ENCODE peak calls at places on chromosomes 6 and 20, in five cellular contexts. B is GM06990; J is pancreas; R is IMR-90; G is CD8-positive, alpha-beta T cell. S is an unnamed sample.

GRCh38 chr6:132190815-132191175 is 210.5 kb downstream of the MOXD1 start:
- DNase-seq in B (no peak), J (no peak), R (peak), G (no peak), S (no peak)

GRCh38 chr20:49045440-49046086 is 549 bp upstream of the CSE1L start:
- DNase-seq in B (no peak), J (no peak), R (peak), G (no peak), S (peak)

GRCh38 chr20:41029150-41029872 is 689 bp downstream of the TOP1 start:
- DNase-seq in B (peak), J (peak), R (no peak), G (peak), S (peak)

GRCh38 chr6:34362909-34363713 is 29.4 kb downstream of the NUDT3 start:
- DNase-seq in B (peak), J (no peak), R (no peak), G (no peak), S (peak)

GRCh38 chr20:33793011-33793931 is 17.9 kb upstream of the CHMP4B start:
- DNase-seq in B (peak), J (no peak), R (peak), G (no peak), S (no peak)

GRCh38 chr6:129749749-129750120 is 39.8 kb upstream of the ARHGAP18 start:
- DNase-seq in B (no peak), J (no peak), R (peak), G (no peak), S (no peak)

GRCh38 chr6:43911625-43912577 is 141.9 kb downstream of the VEGFA start:
- DNase-seq in B (no peak), J (peak), R (no peak), G (no peak), S (no peak)

GRCh38 chr6:166786704-166787293 is 159.7 kb upstream of the RPS6KA2 start:
- DNase-seq in B (no peak), J (no peak), R (peak), G (no peak), S (peak)

GRCh38 chr6:87029711-87030314 is 65.1 kb downstream of the CGA start:
- DNase-seq in B (no peak), J (no peak), R (peak), G (no peak), S (peak)

DNA sequence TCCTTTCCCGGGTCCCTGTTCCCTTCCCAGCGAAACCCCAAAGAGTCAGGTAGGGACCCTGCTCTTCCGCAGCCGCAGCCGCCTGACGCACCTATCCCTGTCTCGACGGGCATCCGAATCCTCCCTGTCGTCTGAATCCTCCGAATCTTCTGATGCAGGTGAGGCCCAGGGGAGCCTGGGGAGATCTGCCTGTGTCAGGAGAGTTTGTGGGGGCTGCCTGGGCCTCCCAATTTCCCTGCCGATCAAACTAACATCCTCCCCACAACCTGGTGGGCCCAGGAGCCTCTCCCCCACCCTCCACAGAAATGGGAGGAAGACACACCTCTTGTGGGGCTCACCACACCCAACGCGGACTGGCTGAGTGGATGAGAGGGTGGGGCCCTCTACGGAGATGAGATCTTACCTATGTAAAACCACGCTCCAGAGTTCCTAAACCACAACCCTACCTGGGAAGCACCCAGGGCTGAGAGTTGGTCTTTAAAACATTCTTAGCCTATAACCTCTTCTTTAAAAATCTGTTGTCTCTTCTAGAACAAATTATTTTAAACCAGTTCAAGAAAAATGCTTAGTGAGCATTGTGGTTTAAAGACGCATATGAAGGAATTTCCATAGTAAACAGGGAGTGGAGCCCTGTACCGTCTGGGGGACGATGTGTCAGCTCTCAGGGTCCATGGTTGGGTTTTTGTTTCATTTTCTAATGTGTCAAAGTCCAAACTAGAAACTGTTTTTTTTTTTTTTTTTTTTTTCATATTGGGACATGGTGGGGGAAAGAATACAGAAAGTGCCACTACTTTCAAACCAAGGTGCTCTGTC is 1.7 kb downstream of the CDC25B start:
- DNase-seq in B (no peak), J (no peak), R (peak), G (no peak), S (peak)
- TF ChIP-seq CTCF in B (no peak), J (no peak), R (no peak), G (no peak), S (no peak)

DNA sequence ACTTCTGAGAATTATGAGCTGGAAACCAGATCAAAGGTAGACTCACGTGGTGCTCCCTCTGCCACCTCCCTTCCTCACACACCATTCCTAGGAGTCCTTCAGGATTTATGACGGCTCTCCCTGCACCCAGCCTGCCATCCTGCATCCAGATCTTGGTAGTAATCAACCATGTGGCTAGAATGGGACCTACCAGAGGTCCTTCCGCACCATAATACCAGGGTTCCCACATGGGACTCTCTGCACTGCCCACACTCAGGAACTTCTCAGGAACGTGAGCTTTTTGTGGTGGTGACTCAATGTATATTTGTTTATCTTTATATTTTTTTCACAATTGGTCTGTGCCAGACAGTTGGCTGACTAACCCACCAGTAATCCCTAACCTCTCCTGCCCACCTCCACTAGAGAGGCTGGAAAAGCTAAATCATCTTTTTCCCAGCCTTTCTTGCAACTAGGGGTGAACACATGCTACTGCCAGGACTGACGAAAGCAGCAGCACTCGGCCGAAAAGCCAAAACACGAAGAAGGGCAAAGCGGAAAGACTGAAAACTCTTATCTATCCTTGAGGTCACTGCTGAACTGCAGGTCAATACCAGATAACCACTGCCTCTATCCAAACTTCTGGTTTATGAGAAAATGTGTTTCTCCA is 113.0 kb downstream of the TRERF1 start:
- DNase-seq in B (no peak), J (no peak), R (peak), G (no peak), S (no peak)
- TF ChIP-seq CTCF in B (no peak), J (no peak), R (peak), G (no peak), S (no peak)

DNA sequence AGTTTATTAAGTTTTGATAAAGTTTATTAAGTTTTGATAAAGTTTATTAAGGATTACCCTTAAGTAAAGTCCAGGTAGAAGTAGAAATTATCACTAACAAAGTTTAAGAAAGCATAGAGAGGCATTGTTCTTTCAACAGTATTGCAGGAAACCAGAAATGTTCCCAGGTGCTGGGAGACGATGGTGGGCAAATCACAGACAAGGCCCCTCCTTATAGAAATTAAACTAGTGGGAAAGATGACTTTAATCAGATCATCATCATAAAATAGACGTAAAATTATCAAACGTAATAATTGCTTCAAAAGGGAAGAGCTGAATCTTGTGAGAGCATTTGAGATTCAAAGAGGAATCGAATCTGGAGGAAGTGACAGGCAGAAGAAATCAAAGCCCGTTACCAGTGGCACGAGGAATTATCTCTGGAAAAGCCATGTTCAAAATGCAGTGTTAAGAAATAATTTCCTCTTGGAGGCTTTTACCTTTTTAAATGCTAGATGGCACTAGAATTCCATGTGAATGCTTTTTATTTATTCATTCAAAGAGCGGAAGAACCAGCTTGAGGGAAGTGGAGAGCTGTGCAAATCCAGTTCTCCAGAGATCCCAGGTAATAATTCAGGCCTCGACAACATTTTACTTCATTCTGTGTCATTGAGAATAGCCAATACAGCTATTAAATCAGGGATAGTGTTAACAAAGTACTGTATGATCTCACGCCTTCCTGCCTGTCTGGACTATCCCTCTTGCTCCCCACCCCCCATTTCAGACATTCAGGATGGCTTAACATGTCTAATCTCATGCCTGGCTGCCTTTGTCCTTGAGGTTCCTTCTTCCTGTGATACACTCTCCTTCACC is 1.0 kb upstream of the APMAP start:
- DNase-seq in B (no peak), J (no peak), R (peak), G (no peak), S (no peak)
- TF ChIP-seq CTCF in B (no peak), J (peak), R (peak), G (no peak), S (no peak)

DNA sequence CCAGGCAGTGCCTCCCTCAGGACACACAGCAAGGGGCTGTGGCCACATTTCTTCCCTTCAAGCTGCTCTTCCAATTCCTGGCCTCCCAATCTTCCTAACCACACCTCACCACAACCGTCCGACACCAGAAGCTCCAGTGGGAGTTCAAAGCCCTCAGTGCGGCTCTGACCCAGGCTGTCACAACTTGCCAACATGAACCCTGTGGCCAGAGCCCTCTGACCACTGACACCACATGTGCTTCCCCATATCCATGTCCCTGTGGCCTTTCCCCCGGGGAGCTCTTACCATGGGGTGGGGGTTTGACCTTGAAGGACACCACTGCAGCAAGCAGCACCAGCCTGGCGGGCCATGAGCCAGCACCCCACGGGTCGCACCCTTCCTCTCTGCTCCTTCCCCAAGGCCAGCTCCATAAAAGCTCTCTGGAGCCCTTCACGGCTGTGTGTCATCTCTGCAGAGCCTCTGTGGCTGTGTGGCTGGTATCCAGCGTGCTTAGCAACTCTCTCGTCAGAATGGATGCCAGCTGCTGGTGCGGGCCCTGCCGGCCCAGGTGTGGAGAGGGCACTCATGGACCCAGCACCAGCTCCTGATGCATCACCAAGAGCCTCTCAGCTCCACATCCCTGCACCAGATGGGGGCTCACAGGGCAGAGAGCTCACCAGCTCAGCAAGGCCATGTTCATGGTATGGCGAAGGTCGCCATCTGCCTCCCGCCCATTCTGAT is 106.1 kb downstream of the PSMB1 start:
- DNase-seq in B (no peak), J (no peak), R (no peak), G (no peak), S (no peak)
- TF ChIP-seq CTCF in B (no peak), J (no peak), R (no peak), G (no peak), S (no peak)

GRCh38 chr6:157228421-157229218 is 94.7 kb downstream of the TMEM242 start:
- DNase-seq in B (no peak), J (no peak), R (no peak), G (no peak), S (no peak)

GRCh38 chr6:157226026-157226639 is 97.2 kb downstream of the TMEM242 start:
- DNase-seq in B (no peak), J (no peak), R (peak), G (no peak), S (no peak)

GRCh38 chr6:157229219-157229607 is 94.1 kb downstream of the TMEM242 start:
- DNase-seq in B (no peak), J (no peak), R (no peak), G (no peak), S (no peak)

GRCh38 chr6:157226761-157227160 is 96.6 kb downstream of the TMEM242 start:
- DNase-seq in B (no peak), J (no peak), R (no peak), G (no peak), S (no peak)

GRCh38 chr6:157227202-157228166 is 95.8 kb downstream of the TMEM242 start:
- DNase-seq in B (no peak), J (no peak), R (no peak), G (no peak), S (no peak)
- TF ChIP-seq CTCF in B (peak), J (no peak), R (peak), G (no peak), S (peak)